ENCODE peak calls at places on chromosomes 13 and 19, in seven cellular contexts. C, N, J, H, Z, L and U are unnamed samples.

GRCh38 chr13:46172531-46172991 is 9.4 kb downstream of the LCP1 start:
- DNase-seq in C (no peak), N (no peak), J (peak), H (no peak), Z (no peak), L (no peak), U (no peak)

GRCh38 chr13:35472308-35473008 is 4.0 kb downstream of the MAB21L1 start:
- DNase-seq in C (no peak), N (no peak), J (no peak), H (no peak), Z (no peak), L (no peak), U (no peak)

GRCh38 chr19:46970815-46971214 is 48.8 kb upstream of the NPAS1 start:
- DNase-seq in C (no peak), N (no peak), J (no peak), H (no peak), Z (no peak), L (no peak), U (no peak)

GRCh38 chr19:15149704-15150103 is 42.5 kb downstream of the SYDE1 start:
- DNase-seq in C (no peak), N (no peak), J (no peak), H (no peak), Z (no peak), L (no peak), U (no peak)

GRCh38 chr19:5036733-5037681 is 68.1 kb downstream of the KDM4B start:
- DNase-seq in C (no peak), N (no peak), J (no peak), H (no peak), Z (no peak), L (no peak), U (no peak)

GRCh38 chr19:18871543-18871942 is 24.4 kb downstream of the CERS1 start:
- DNase-seq in C (no peak), N (no peak), J (no peak), H (no peak), Z (no peak), L (no peak), U (no peak)

GRCh38 chr13:111917086-111917485 is 149.9 kb upstream of the SOX1 start:
- DNase-seq in C (no peak), N (no peak), J (no peak), H (no peak), Z (no peak), L (no peak), U (peak)

GRCh38 chr19:49415102-49415809 is 8.0 kb downstream of the PTH2 start:
- DNase-seq in C (no peak), N (no peak), J (no peak), H (no peak), Z (peak), L (no peak), U (no peak)

GRCh38 chr19:46979103-46979769 is 40.4 kb upstream of the NPAS1 start:
- DNase-seq in C (no peak), N (no peak), J (no peak), H (no peak), Z (no peak), L (no peak), U (no peak)

GRCh38 chr19:49119411-49120324 is at the start of gene PPFIA3:
- DNase-seq in C (no peak), N (no peak), J (no peak), H (no peak), Z (peak), L (no peak), U (no peak)

GRCh38 chr13:109396266-109396665 is 390.1 kb downstream of the IRS2 start:
- DNase-seq in C (no peak), N (no peak), J (no peak), H (no peak), Z (no peak), L (no peak), U (no peak)

GRCh38 chr13:73835138-73835721 is 299.0 kb downstream of the KLF12 start:
- DNase-seq in C (no peak), N (peak), J (no peak), H (no peak), Z (peak), L (no peak), U (no peak)

GRCh38 chr19:53094749-53095575 is 8.3 kb downstream of the ZNF160 start:
- DNase-seq in C (no peak), N (no peak), J (no peak), H (no peak), Z (no peak), L (no peak), U (no peak)

GRCh38 chr19:8320564-8321066 is 560 bp downstream of the NDUFA7 start:
- DNase-seq in C (no peak), N (no peak), J (no peak), H (no peak), Z (no peak), L (no peak), U (no peak)

GRCh38 chr19:45498411-45499195 is at the start of gene PPM1N:
- DNase-seq in C (peak), N (no peak), J (peak), H (no peak), Z (peak), L (no peak), U (no peak)

GRCh38 chr13:68490594-68490993 is 1260.5 kb upstream of the PCDH9 start:
- DNase-seq in C (no peak), N (no peak), J (no peak), H (no peak), Z (no peak), L (no peak), U (no peak)

GRCh38 chr13:98445340-98446233 is 131.3 kb downstream of the STK24 start:
- DNase-seq in C (peak), N (no peak), J (peak), H (peak), Z (peak), L (no peak), U (peak)

GRCh38 chr19:38831142-38831605 is 420 bp downstream of the ECH1 start:
- DNase-seq in C (no peak), N (no peak), J (peak), H (no peak), Z (peak), L (peak), U (peak)

GRCh38 chr13:109694972-109695371 is 91.4 kb downstream of the IRS2 start:
- DNase-seq in C (no peak), N (no peak), J (no peak), H (no peak), Z (no peak), L (no peak), U (no peak)

GRCh38 chr13:20136781-20137703 is 23.8 kb downstream of the GJA3 start:
- DNase-seq in C (no peak), N (no peak), J (peak), H (no peak), Z (peak), L (no peak), U (no peak)